ENCODE peak calls at places on chromosomes 2 and 18, in six cellular contexts. One of them, this sample, is unnamed.

GRCh38 chr2:217597140-217597539 is 405.7 kb downstream of the TNS1 start:
- DNase-seq in spleen: no peak
- DNase-seq in gastrocnemius medialis: no peak
- DNase-seq in dorsolateral prefrontal cortex: no peak
- DNase-seq in fibroblast of mammary gland: no peak
- DNase-seq in astrocyte of the spinal cord: no peak
- DNase-seq in this sample: no peak

GRCh38 chr2:195899226-195899625 is 169.4 kb downstream of the DNAH7 start:
- DNase-seq in astrocyte of the spinal cord: peak
- DNase-seq in spleen: no peak
- DNase-seq in gastrocnemius medialis: no peak
- DNase-seq in fibroblast of mammary gland: peak
- DNase-seq in dorsolateral prefrontal cortex: no peak
- DNase-seq in this sample: peak

GRCh38 chr2:222410534-222410933 is 13.8 kb upstream of the SGPP2 start:
- DNase-seq in spleen: no peak
- DNase-seq in gastrocnemius medialis: no peak
- DNase-seq in fibroblast of mammary gland: no peak
- DNase-seq in dorsolateral prefrontal cortex: no peak
- DNase-seq in astrocyte of the spinal cord: peak
- DNase-seq in this sample: no peak

GRCh38 chr2:189609423-189609816 is 28.8 kb upstream of the SLC40A1 start:
- DNase-seq in fibroblast of mammary gland: peak
- DNase-seq in spleen: no peak
- DNase-seq in gastrocnemius medialis: no peak
- DNase-seq in dorsolateral prefrontal cortex: no peak
- DNase-seq in astrocyte of the spinal cord: no peak
- DNase-seq in this sample: no peak

GRCh38 chr18:61888622-61889021 is 4.2 kb downstream of the RNF152 start:
- DNase-seq in dorsolateral prefrontal cortex: no peak
- DNase-seq in fibroblast of mammary gland: no peak
- DNase-seq in gastrocnemius medialis: no peak
- DNase-seq in spleen: no peak
- DNase-seq in astrocyte of the spinal cord: no peak
- DNase-seq in this sample: no peak

GRCh38 chr2:75597949-75598348 is 37.2 kb upstream of the EVA1A start:
- DNase-seq in astrocyte of the spinal cord: no peak
- DNase-seq in dorsolateral prefrontal cortex: no peak
- DNase-seq in gastrocnemius medialis: no peak
- DNase-seq in spleen: no peak
- DNase-seq in fibroblast of mammary gland: no peak
- DNase-seq in this sample: no peak

GRCh38 chr2:117360586-117360985 is 453.9 kb upstream of the DDX18 start:
- DNase-seq in spleen: no peak
- DNase-seq in astrocyte of the spinal cord: no peak
- DNase-seq in fibroblast of mammary gland: no peak
- DNase-seq in gastrocnemius medialis: no peak
- DNase-seq in dorsolateral prefrontal cortex: no peak
- DNase-seq in this sample: no peak

GRCh38 chr18:79169958-79170555 is 100.9 kb downstream of the ATP9B start:
- DNase-seq in fibroblast of mammary gland: peak
- DNase-seq in dorsolateral prefrontal cortex: no peak
- DNase-seq in astrocyte of the spinal cord: no peak
- DNase-seq in spleen: no peak
- DNase-seq in gastrocnemius medialis: no peak
- DNase-seq in this sample: no peak

GRCh38 chr2:148909114-148909513 is 34.1 kb downstream of the KIF5C start:
- DNase-seq in gastrocnemius medialis: no peak
- DNase-seq in spleen: no peak
- DNase-seq in dorsolateral prefrontal cortex: no peak
- DNase-seq in astrocyte of the spinal cord: no peak
- DNase-seq in fibroblast of mammary gland: peak
- DNase-seq in this sample: no peak

GRCh38 chr2:43073373-43073772 is 153.0 kb downstream of the ZFP36L2 start:
- DNase-seq in gastrocnemius medialis: no peak
- DNase-seq in fibroblast of mammary gland: peak
- DNase-seq in dorsolateral prefrontal cortex: no peak
- DNase-seq in spleen: peak
- DNase-seq in astrocyte of the spinal cord: peak
- DNase-seq in this sample: no peak

GRCh38 chr2:222479855-222480254 is 55.5 kb downstream of the SGPP2 start:
- DNase-seq in spleen: no peak
- DNase-seq in fibroblast of mammary gland: no peak
- DNase-seq in dorsolateral prefrontal cortex: no peak
- DNase-seq in gastrocnemius medialis: no peak
- DNase-seq in astrocyte of the spinal cord: no peak
- DNase-seq in this sample: no peak

GRCh38 chr18:73597832-73598615 is 549.6 kb downstream of the FBXO15 start:
- DNase-seq in dorsolateral prefrontal cortex: no peak
- DNase-seq in spleen: no peak
- DNase-seq in fibroblast of mammary gland: no peak
- DNase-seq in gastrocnemius medialis: no peak
- DNase-seq in astrocyte of the spinal cord: no peak
- DNase-seq in this sample: no peak

GRCh38 chr2:45577426-45577825 is 33.6 kb downstream of the SRBD1 start:
- DNase-seq in astrocyte of the spinal cord: no peak
- DNase-seq in gastrocnemius medialis: no peak
- DNase-seq in spleen: no peak
- DNase-seq in fibroblast of mammary gland: peak
- DNase-seq in dorsolateral prefrontal cortex: no peak
- DNase-seq in this sample: no peak

GRCh38 chr18:22604986-22605421 is 187.3 kb upstream of the CTAGE1 start:
- DNase-seq in gastrocnemius medialis: no peak
- DNase-seq in dorsolateral prefrontal cortex: no peak
- DNase-seq in spleen: no peak
- DNase-seq in astrocyte of the spinal cord: no peak
- DNase-seq in fibroblast of mammary gland: no peak
- DNase-seq in this sample: no peak

DNA sequence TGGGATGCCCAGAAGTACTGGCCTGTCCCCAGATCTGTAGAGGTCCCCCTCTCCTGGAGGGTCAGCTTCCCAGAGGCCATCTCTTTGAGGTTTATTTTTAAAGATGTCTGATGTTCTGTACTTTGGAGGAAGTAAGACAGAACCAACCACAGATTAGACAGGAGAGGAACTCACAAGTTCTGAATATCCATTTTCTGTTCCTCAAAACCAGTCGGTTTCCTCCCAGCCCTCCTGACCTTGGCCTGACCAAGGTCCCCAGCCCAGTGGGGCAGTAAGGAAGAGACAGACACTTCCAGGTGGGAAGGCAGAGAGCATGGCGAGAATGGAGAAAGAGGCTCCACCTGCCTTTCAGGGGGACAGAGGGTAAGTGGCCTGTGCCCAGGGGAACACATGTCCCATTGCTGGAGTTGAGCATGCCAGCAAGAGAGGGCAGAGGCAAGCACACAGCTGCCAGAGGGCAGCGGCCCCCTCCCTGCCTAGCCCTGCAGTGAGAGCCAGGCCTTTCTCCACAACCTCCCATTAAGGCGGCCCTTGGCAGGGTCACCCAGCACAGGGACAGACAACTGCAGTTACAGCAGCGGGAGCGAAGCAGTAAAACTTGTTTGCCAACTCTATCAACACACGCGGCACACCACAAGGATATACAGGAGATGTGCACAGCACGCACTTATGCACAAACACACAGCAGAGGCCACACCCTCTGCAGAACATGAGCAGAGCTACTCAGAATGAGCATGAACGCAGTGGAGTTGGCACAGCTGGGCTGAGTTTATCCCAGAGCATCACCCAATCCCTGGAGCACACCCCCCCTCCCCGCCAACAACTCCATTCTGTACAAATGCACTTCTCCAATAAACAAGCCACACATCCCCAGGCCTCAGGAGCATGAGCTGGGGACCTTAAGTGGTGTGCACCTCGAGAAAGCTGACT is 18.5 kb upstream of the SEMA4C start:
- DNase-seq in astrocyte of the spinal cord: no peak
- DNase-seq in spleen: no peak
- DNase-seq in gastrocnemius medialis: no peak
- DNase-seq in fibroblast of mammary gland: no peak
- DNase-seq in dorsolateral prefrontal cortex: peak
- DNase-seq in this sample: no peak
- H3K4me3 ChIP-seq in astrocyte of the spinal cord: no peak
- H3K4me3 ChIP-seq in spleen: no peak
- H3K4me3 ChIP-seq in gastrocnemius medialis: no peak
- H3K4me3 ChIP-seq in fibroblast of mammary gland: no peak
- H3K4me3 ChIP-seq in dorsolateral prefrontal cortex: no peak
- H3K4me3 ChIP-seq in this sample: no peak

DNA sequence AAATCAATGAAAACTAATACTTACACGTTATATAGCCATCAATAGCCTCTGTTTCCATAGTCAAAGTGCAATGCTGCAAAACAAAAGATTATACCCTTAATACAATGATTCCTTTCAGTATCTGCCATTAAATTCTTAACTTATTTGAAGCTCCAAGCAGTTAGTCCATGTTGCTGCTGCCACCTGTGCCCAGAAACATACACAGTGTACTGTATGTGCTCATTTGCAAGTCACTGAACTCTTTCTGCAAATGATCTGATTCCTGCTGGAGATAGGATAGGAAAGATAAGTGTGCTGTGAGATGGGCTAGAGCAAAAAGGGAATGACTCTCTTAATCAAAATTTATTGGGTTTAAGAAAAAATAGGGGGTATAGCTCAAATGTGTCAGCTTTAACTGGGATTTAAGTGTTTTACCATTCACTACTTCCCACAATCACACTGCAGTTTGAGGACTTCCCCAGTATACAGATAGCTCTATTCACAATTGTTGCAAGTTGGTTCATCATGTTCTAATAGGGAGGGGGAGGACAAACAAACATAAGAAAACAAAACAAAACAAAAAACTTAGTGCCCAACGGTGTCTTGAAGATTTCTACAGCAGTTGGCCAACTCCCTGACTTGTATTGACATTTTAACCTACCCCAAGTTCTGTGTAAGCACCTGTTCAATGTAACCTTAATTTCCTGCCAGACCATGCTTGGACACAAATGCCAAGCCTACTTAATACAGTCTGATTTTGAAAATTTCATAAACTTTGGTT is 2.7 kb downstream of the IKZF2 start:
- DNase-seq in dorsolateral prefrontal cortex: no peak
- DNase-seq in fibroblast of mammary gland: no peak
- DNase-seq in gastrocnemius medialis: no peak
- DNase-seq in astrocyte of the spinal cord: no peak
- DNase-seq in spleen: no peak
- DNase-seq in this sample: no peak
- TF ChIP-seq CTCF in dorsolateral prefrontal cortex: no peak
- TF ChIP-seq CTCF in fibroblast of mammary gland: no peak
- TF ChIP-seq CTCF in gastrocnemius medialis: no peak
- TF ChIP-seq CTCF in astrocyte of the spinal cord: no peak
- TF ChIP-seq CTCF in spleen: no peak
- TF ChIP-seq CTCF in this sample: no peak

GRCh38 chr2:100563407-100564247 is 834 bp downstream of the PDCL3 start:
- DNase-seq in dorsolateral prefrontal cortex: no peak
- DNase-seq in gastrocnemius medialis: no peak
- DNase-seq in spleen: peak
- DNase-seq in astrocyte of the spinal cord: no peak
- DNase-seq in fibroblast of mammary gland: no peak
- DNase-seq in this sample: no peak

GRCh38 chr2:100561191-100561590 is 1.6 kb upstream of the PDCL3 start:
- DNase-seq in fibroblast of mammary gland: peak
- DNase-seq in spleen: no peak
- DNase-seq in gastrocnemius medialis: no peak
- DNase-seq in dorsolateral prefrontal cortex: no peak
- DNase-seq in astrocyte of the spinal cord: no peak
- DNase-seq in this sample: no peak

GRCh38 chr2:100560431-100560830 is 2.4 kb upstream of the PDCL3 start:
- DNase-seq in fibroblast of mammary gland: no peak
- DNase-seq in gastrocnemius medialis: no peak
- DNase-seq in spleen: no peak
- DNase-seq in astrocyte of the spinal cord: no peak
- DNase-seq in dorsolateral prefrontal cortex: no peak
- DNase-seq in this sample: no peak

GRCh38 chr2:100562613-100563406 is at the start of gene PDCL3:
- DNase-seq in gastrocnemius medialis: peak
- DNase-seq in fibroblast of mammary gland: peak
- DNase-seq in astrocyte of the spinal cord: peak
- DNase-seq in spleen: peak
- DNase-seq in dorsolateral prefrontal cortex: peak
- DNase-seq in this sample: peak
- H3K4me3 ChIP-seq in gastrocnemius medialis: peak
- H3K4me3 ChIP-seq in fibroblast of mammary gland: peak
- H3K4me3 ChIP-seq in astrocyte of the spinal cord: peak
- H3K4me3 ChIP-seq in spleen: peak
- H3K4me3 ChIP-seq in dorsolateral prefrontal cortex: peak
- H3K4me3 ChIP-seq in this sample: peak

GRCh38 chr2:113799375-113799774 is 42.9 kb upstream of the SLC35F5 start:
- DNase-seq in fibroblast of mammary gland: peak
- DNase-seq in spleen: no peak
- DNase-seq in gastrocnemius medialis: no peak
- DNase-seq in astrocyte of the spinal cord: no peak
- DNase-seq in dorsolateral prefrontal cortex: no peak
- DNase-seq in this sample: no peak
- TF ChIP-seq CTCF in fibroblast of mammary gland: peak
- TF ChIP-seq CTCF in spleen: no peak
- TF ChIP-seq CTCF in gastrocnemius medialis: no peak
- TF ChIP-seq CTCF in astrocyte of the spinal cord: peak
- TF ChIP-seq CTCF in dorsolateral prefrontal cortex: no peak
- TF ChIP-seq CTCF in this sample: no peak

GRCh38 chr2:237590272-237591020 is at the start of gene RAB17:
- DNase-seq in dorsolateral prefrontal cortex: no peak
- DNase-seq in fibroblast of mammary gland: no peak
- DNase-seq in gastrocnemius medialis: no peak
- DNase-seq in spleen: peak
- DNase-seq in astrocyte of the spinal cord: peak
- DNase-seq in this sample: no peak
- H3K4me3 ChIP-seq in dorsolateral prefrontal cortex: no peak
- H3K4me3 ChIP-seq in fibroblast of mammary gland: no peak
- H3K4me3 ChIP-seq in gastrocnemius medialis: no peak
- H3K4me3 ChIP-seq in spleen: no peak
- H3K4me3 ChIP-seq in astrocyte of the spinal cord: no peak
- H3K4me3 ChIP-seq in this sample: no peak

GRCh38 chr2:205321240-205321639 is 361.1 kb upstream of the NRP2 start:
- DNase-seq in fibroblast of mammary gland: no peak
- DNase-seq in spleen: no peak
- DNase-seq in gastrocnemius medialis: no peak
- DNase-seq in dorsolateral prefrontal cortex: no peak
- DNase-seq in astrocyte of the spinal cord: peak
- DNase-seq in this sample: no peak
- TF ChIP-seq CTCF in fibroblast of mammary gland: no peak
- TF ChIP-seq CTCF in spleen: no peak
- TF ChIP-seq CTCF in gastrocnemius medialis: no peak
- TF ChIP-seq CTCF in dorsolateral prefrontal cortex: no peak
- TF ChIP-seq CTCF in astrocyte of the spinal cord: no peak
- TF ChIP-seq CTCF in this sample: no peak

GRCh38 chr2:207767461-207768167 is 2.1 kb downstream of the FZD5 start:
- DNase-seq in fibroblast of mammary gland: peak
- DNase-seq in astrocyte of the spinal cord: peak
- DNase-seq in dorsolateral prefrontal cortex: no peak
- DNase-seq in gastrocnemius medialis: no peak
- DNase-seq in spleen: peak
- DNase-seq in this sample: no peak

GRCh38 chr2:207765960-207766582 is 3.6 kb downstream of the FZD5 start:
- DNase-seq in spleen: no peak
- DNase-seq in fibroblast of mammary gland: no peak
- DNase-seq in astrocyte of the spinal cord: no peak
- DNase-seq in dorsolateral prefrontal cortex: no peak
- DNase-seq in gastrocnemius medialis: no peak
- DNase-seq in this sample: no peak

GRCh38 chr2:207766697-207767460 is 2.8 kb downstream of the FZD5 start:
- DNase-seq in gastrocnemius medialis: no peak
- DNase-seq in spleen: peak
- DNase-seq in astrocyte of the spinal cord: no peak
- DNase-seq in dorsolateral prefrontal cortex: no peak
- DNase-seq in fibroblast of mammary gland: no peak
- DNase-seq in this sample: no peak

GRCh38 chr2:207764096-207764630 is 5.5 kb downstream of the FZD5 start:
- DNase-seq in gastrocnemius medialis: no peak
- DNase-seq in astrocyte of the spinal cord: no peak
- DNase-seq in fibroblast of mammary gland: no peak
- DNase-seq in dorsolateral prefrontal cortex: no peak
- DNase-seq in spleen: no peak
- DNase-seq in this sample: no peak

GRCh38 chr2:207765541-207765940 is 4.2 kb downstream of the FZD5 start:
- DNase-seq in astrocyte of the spinal cord: no peak
- DNase-seq in fibroblast of mammary gland: no peak
- DNase-seq in gastrocnemius medialis: no peak
- DNase-seq in dorsolateral prefrontal cortex: no peak
- DNase-seq in spleen: no peak
- DNase-seq in this sample: no peak
- H3K4me3 ChIP-seq in astrocyte of the spinal cord: no peak
- H3K4me3 ChIP-seq in fibroblast of mammary gland: no peak
- H3K4me3 ChIP-seq in gastrocnemius medialis: no peak
- H3K4me3 ChIP-seq in dorsolateral prefrontal cortex: no peak
- H3K4me3 ChIP-seq in spleen: no peak
- H3K4me3 ChIP-seq in this sample: no peak